ENCODE peak calls at places on chromosomes 11 and 22, in eight cellular contexts. R is breast epithelium, V is A549, B is esophagus muscularis mucosa, S is HCT116, U is body of pancreas, O is vagina, X is right lobe of liver. K is an unnamed sample.
A peak's percentile ranks its signal among the peaks of the same experiment; 100 is the strongest.

GRCh38 chr11:22732588-22732987 is 66.2 kb downstream of the GAS2 start:
- DNase-seq in B (no peak), R (no peak), U (no peak), O (no peak), S (no peak), X (no peak), V (no peak), K (no peak)

GRCh38 chr11:127345819-127346459 is 345.4 kb upstream of the KIRREL3 start:
- DNase-seq in R (no peak), B (no peak), S (no peak), X (peak; percentile 47), V (peak; percentile 25), U (peak; percentile 47), O (no peak), K (no peak)

GRCh38 chr22:40261783-40262182 is 84.1 kb downstream of the TNRC6B start:
- DNase-seq in R (no peak), V (no peak), S (no peak), U (no peak), B (no peak), X (peak; percentile 80), O (no peak), K (no peak)

GRCh38 chr11:29184939-29185890 is 831.6 kb downstream of the KCNA4 start:
- DNase-seq in V (no peak), B (no peak), R (no peak), X (no peak), U (no peak), O (no peak), S (no peak), K (no peak)

GRCh38 chr11:124536520-124536919 is 6.9 kb downstream of the OR8B12 start:
- DNase-seq in O (no peak), X (no peak), U (peak; percentile 14), R (peak; percentile 90), B (no peak), S (peak; percentile 32), V (no peak), K (peak; percentile 46)

GRCh38 chr11:78594814-78595213 is 20.1 kb upstream of the NARS2 start:
- DNase-seq in O (no peak), R (no peak), U (no peak), V (no peak), B (peak; percentile 57), X (no peak), S (no peak), K (no peak)

GRCh38 chr11:110828086-110828485 is 115.8 kb upstream of the ARHGAP20 start:
- DNase-seq in B (no peak), R (no peak), X (no peak), U (no peak), S (no peak), V (no peak), O (no peak), K (no peak)

GRCh38 chr11:96341237-96342130 is 1.5 kb downstream of the MAML2 start:
- DNase-seq in U (peak; percentile 51), S (no peak), V (no peak), X (no peak), O (no peak), R (peak; percentile 73), B (no peak), K (no peak)

GRCh38 chr22:35961480-35961902 is 67.1 kb downstream of the RBFOX2 start:
- DNase-seq in O (no peak), R (no peak), B (no peak), S (no peak), V (peak; percentile 7), X (no peak), U (no peak), K (no peak)

GRCh38 chr22:38412435-38413084 is 42.4 kb downstream of the KCNJ4 start:
- DNase-seq in V (peak; percentile 40), R (no peak), B (peak; percentile 57), O (no peak), S (no peak), U (peak; percentile 55), X (peak; percentile 46), K (no peak)

GRCh38 chr11:11843233-11843632 is 1.5 kb downstream of the USP47 start:
- DNase-seq in R (no peak), B (no peak), X (no peak), S (no peak), U (no peak), O (no peak), V (peak; percentile 19), K (peak; percentile 24)
- TF ChIP-seq POLR2A in R (no peak), B (no peak), X (peak; percentile 50), S (no peak), U (peak; percentile 38), O (no peak), V (no peak), K (peak; percentile 53)

GRCh38 chr11:47296045-47296444 is 26.1 kb downstream of the MADD start:
- DNase-seq in S (no peak), U (no peak), O (no peak), R (no peak), B (no peak), V (no peak), X (no peak), K (no peak)
- H3K27ac ChIP-seq in S (no peak overlapping the region), U (no peak overlapping the region), O (no peak overlapping the region), R (no peak overlapping the region), B (no peak overlapping the region), V (no peak overlapping the region), X (no peak overlapping the region), K (no peak overlapping the region)

GRCh38 chr22:17300926-17301325 is 68.3 kb upstream of the CECR2 start:
- DNase-seq in R (no peak), S (no peak), X (no peak), B (no peak), O (no peak), U (no peak), V (no peak), K (no peak)
- TF ChIP-seq CTCF in R (no peak), S (no peak), X (no peak), B (no peak), O (no peak), U (no peak), V (no peak), K (no peak)

GRCh38 chr11:65013692-65014145 is 241 bp upstream of the ARL2 start:
- DNase-seq in R (peak; percentile 80), S (peak; percentile 80), B (no peak), U (peak; percentile 90), X (peak; percentile 93), O (no peak), V (no peak), K (peak; percentile 80)
- TF ChIP-seq POLR2A in R (peak; percentile 20), S (no peak), B (peak; percentile 31), U (peak; percentile 74), X (peak; percentile 52), O (peak; percentile 22), V (peak; percentile 41), K (peak; percentile 37)

GRCh38 chr11:117000741-117001096 is 97.5 kb downstream of the SIK3 start:
- DNase-seq in U (no peak), V (no peak), B (no peak), X (no peak), S (no peak), R (peak; percentile 43), O (no peak), K (no peak)

GRCh38 chr11:117010808-117011540 is 87.3 kb downstream of the SIK3 start:
- DNase-seq in B (no peak), S (no peak), X (no peak), U (no peak), V (peak; percentile 54), R (no peak), O (no peak), K (no peak)

GRCh38 chr11:117002639-117003305 is 95.5 kb downstream of the SIK3 start:
- DNase-seq in S (no peak), X (no peak), B (no peak), U (peak; percentile 14), V (no peak), O (no peak), R (peak; percentile 56), K (no peak)

GRCh38 chr11:117009905-117010605 is 88.2 kb downstream of the SIK3 start:
- DNase-seq in R (no peak), U (no peak), S (no peak), X (no peak), V (no peak), B (no peak), O (no peak), K (no peak)

GRCh38 chr11:117005758-117006157 is 92.5 kb downstream of the SIK3 start:
- DNase-seq in U (no peak), R (no peak), X (no peak), B (no peak), S (no peak), O (no peak), V (no peak), K (no peak)
- H3K27ac ChIP-seq in U (no peak overlapping the region), R (no peak overlapping the region), X (no peak overlapping the region), B (no peak overlapping the region), S (no peak overlapping the region), O (no peak overlapping the region), V (no peak overlapping the region), K (peak overlapping the region; percentile 21)

GRCh38 chr11:61699737-61700160 is 19.6 kb downstream of the DAGLA start:
- DNase-seq in S (no peak), V (no peak), B (no peak), U (peak; percentile 84), X (no peak), O (no peak), R (peak; percentile 75), K (no peak)
- TF ChIP-seq CTCF in S (no peak), V (no peak), B (no peak), U (no peak), X (no peak), O (no peak), R (no peak), K (no peak)

DNA sequence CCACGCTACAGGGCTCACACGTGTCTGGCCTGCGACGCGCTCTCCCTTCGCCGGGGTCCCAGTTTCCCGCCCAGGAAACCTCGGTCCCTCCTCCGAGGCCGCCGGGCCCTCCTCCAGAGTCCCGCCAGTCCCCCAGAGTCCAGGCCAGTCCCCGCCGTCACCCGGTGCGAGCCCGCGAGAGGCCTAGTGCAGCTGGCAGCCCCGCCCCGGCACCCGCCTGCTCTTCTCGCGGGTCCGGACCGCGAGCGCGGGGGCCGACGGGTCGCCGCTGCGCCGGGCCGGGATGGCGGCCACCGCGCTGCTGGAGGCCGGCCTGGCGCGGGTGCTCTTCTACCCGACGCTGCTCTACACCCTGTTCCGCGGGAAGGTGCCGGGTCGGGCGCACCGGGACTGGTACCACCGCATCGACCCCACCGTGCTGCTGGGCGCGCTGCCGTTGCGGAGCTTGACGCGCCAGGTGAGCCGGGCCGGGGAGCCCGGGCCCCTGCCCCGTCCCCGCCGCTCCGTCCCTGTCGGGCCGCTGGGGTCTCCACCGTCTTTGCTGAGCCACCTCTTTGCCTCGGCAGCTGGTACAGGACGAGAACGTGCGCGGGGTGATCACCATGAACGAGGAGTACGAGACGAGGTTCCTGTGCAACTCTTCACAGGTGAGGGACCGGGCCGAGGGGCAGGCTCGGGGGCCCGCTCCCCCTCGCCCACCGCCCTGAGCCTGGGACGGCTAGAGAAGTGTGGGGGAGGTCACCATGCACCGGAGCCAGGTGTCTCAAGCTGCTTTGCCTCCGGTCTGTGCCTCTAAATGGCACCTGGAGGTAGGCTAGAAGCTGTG is at the start of gene PTPMT1:
- DNase-seq in X (peak; percentile 80), U (peak; percentile 84), O (no peak), R (peak; percentile 55), B (no peak), S (peak; percentile 40), V (peak; percentile 55), K (peak; percentile 31)
- TF ChIP-seq POLR2A in X (peak; percentile 77), U (peak; percentile 60), O (no peak), R (no peak), B (no peak), S (peak; percentile 92), V (peak; percentile 87), K (no peak)